ENCODE peak calls at places on chromosomes 12 and 14, in eight cellular contexts. B is right atrium auricular region; H is naive thymus-derived CD4-positive, alpha-beta T cell; Z is fibroblast of lung; O is mesenchymal stem cell; L is gastrocnemius medialis; Q is tibial artery; Y is pancreas. C is an unnamed sample. For H3K9me3, the result is how much of the 10 kb centered on the place peaks cover.

GRCh38 chr12:15186593-15186992 is 34.6 kb downstream of the RERG start:
- DNase-seq in B (no peak), H (no peak), Z (no peak), O (no peak), L (no peak), Q (no peak), Y (no peak), C (no peak)

GRCh38 chr14:44846232-44846824 is 115.4 kb downstream of the KLHL28 start:
- DNase-seq in B (no peak), H (no peak), Z (peak), O (peak), L (no peak), Q (no peak), Y (no peak), C (no peak)

GRCh38 chr12:5230861-5231260 is 187.2 kb downstream of the KCNA5 start:
- DNase-seq in B (no peak), H (no peak), Z (no peak), O (no peak), L (no peak), Q (no peak), Y (no peak), C (no peak)

GRCh38 chr12:32155041-32155440 is 48.4 kb downstream of the BICD1 start:
- DNase-seq in B (no peak), H (no peak), Z (peak), O (no peak), L (no peak), Q (no peak), Y (no peak), C (no peak)

GRCh38 chr14:62694075-62694474 is 351.2 kb downstream of the KCNH5 start:
- DNase-seq in B (no peak), H (no peak), Z (peak), O (peak), L (no peak), Q (no peak), Y (no peak), C (peak)

GRCh38 chr12:123075591-123076171 is 75.2 kb downstream of the PITPNM2 start:
- DNase-seq in B (no peak), H (peak), Z (no peak), O (peak), L (no peak), Q (no peak), Y (no peak), C (no peak)

GRCh38 chr12:53986686-53987180 is 1.8 kb downstream of the HOXC10 start:
- DNase-seq in B (no peak), H (no peak), Z (no peak), O (no peak), L (no peak), Q (no peak), Y (no peak), C (no peak)

GRCh38 chr12:12032260-12032761 is 38.4 kb upstream of the BCL2L14 start:
- DNase-seq in B (peak), H (peak), Z (no peak), O (no peak), L (no peak), Q (no peak), Y (peak), C (no peak)

GRCh38 chr12:132514216-132514820 is 24.4 kb downstream of the FBRSL1 start:
- DNase-seq in B (no peak), H (no peak), Z (no peak), O (no peak), L (no peak), Q (no peak), Y (peak), C (no peak)

GRCh38 chr14:64951724-64952123 is 9.2 kb upstream of the GPX2 start:
- DNase-seq in B (no peak), H (no peak), Z (no peak), O (no peak), L (no peak), Q (peak), Y (no peak), C (no peak)

GRCh38 chr14:34137001-34137400 is 186.1 kb upstream of the EGLN3 start:
- DNase-seq in B (no peak), H (no peak), Z (no peak), O (no peak), L (no peak), Q (no peak), Y (no peak), C (no peak)

GRCh38 chr12:110349521-110350151 is 53.9 kb downstream of the ANAPC7 start:
- DNase-seq in B (no peak), H (peak), Z (no peak), O (no peak), L (no peak), Q (no peak), Y (no peak), C (no peak)

GRCh38 chr12:104658085-104658484 is 201.3 kb downstream of the CHST11 start:
- DNase-seq in B (no peak), H (no peak), Z (no peak), O (no peak), L (no peak), Q (no peak), Y (no peak), C (no peak)

GRCh38 chr12:93060666-93061413 is 131.7 kb upstream of the EEA1 start:
- DNase-seq in B (no peak), H (no peak), Z (peak), O (peak), L (no peak), Q (no peak), Y (no peak), C (no peak)

GRCh38 chr14:89351364-89351957 is 65.6 kb downstream of the FOXN3 start:
- DNase-seq in B (no peak), H (no peak), Z (peak), O (no peak), L (no peak), Q (no peak), Y (peak), C (no peak)

GRCh38 chr14:24307575-24308341 is at the start of gene CIDEB:
- DNase-seq in B (no peak), H (peak), Z (peak), O (peak), L (no peak), Q (no peak), Y (peak), C (peak)

GRCh38 chr12:122995503-122996187 is 15.2 kb downstream of the ARL6IP4 start:
- DNase-seq in B (no peak), H (no peak), Z (no peak), O (no peak), L (peak), Q (peak), Y (no peak), C (no peak)

GRCh38 chr12:104177663-104178501 is 37.7 kb upstream of the TXNRD1 start:
- DNase-seq in B (peak), H (no peak), Z (peak), O (peak), L (peak), Q (peak), Y (peak), C (peak)

GRCh38 chr12:130514149-130514551 is 176.5 kb downstream of the PIWIL1 start:
- DNase-seq in B (no peak), H (no peak), Z (no peak), O (no peak), L (no peak), Q (no peak), Y (no peak), C (no peak)

GRCh38 chr14:64760146-64760755 is 56.0 kb downstream of the PLEKHG3 start:
- DNase-seq in B (no peak), H (peak), Z (peak), O (peak), L (no peak), Q (peak), Y (peak), C (peak)

GRCh38 chr14:41868396-41868795 is 261.7 kb downstream of the LRFN5 start:
- DNase-seq in B (no peak), H (no peak), Z (no peak), O (no peak), L (no peak), Q (no peak), Y (no peak), C (no peak)

GRCh38 chr12:26713885-26714383 is 119.1 kb downstream of the ITPR2 start:
- DNase-seq in B (no peak), H (no peak), Z (no peak), O (no peak), L (no peak), Q (no peak), Y (no peak), C (no peak)

GRCh38 chr12:49098035-49098451 is 3.4 kb upstream of the DHH start:
- DNase-seq in B (no peak), H (peak), Z (peak), O (peak), L (no peak), Q (no peak), Y (peak), C (peak)

GRCh38 chr12:22047495-22047894 is 1.5 kb downstream of the CMAS start:
- DNase-seq in B (no peak), H (no peak), Z (no peak), O (no peak), L (no peak), Q (no peak), Y (no peak), C (no peak)

GRCh38 chr14:59510001-59510400 is 25.7 kb downstream of the JKAMP start:
- DNase-seq in B (no peak), H (no peak), Z (no peak), O (no peak), L (no peak), Q (no peak), Y (no peak), C (no peak)

GRCh38 chr12:53696285-53696654 is 20.4 kb upstream of the ATP5MC2 start:
- DNase-seq in B (peak), H (no peak), Z (peak), O (peak), L (peak), Q (no peak), Y (peak), C (peak)

GRCh38 chr14:101001311-101002069 is 98.0 kb upstream of the RTL1 start:
- DNase-seq in B (no peak), H (no peak), Z (peak), O (no peak), L (no peak), Q (peak), Y (no peak), C (peak)

GRCh38 chr12:11136075-11136474 is 1.6 kb upstream of the TAS2R30 start:
- DNase-seq in B (no peak), H (no peak), Z (no peak), O (no peak), L (no peak), Q (no peak), Y (no peak), C (no peak)

GRCh38 chr14:79186523-79186922 is 1016.4 kb downstream of the NRXN3 start:
- DNase-seq in B (no peak), H (no peak), Z (peak), O (peak), L (no peak), Q (no peak), Y (no peak), C (no peak)

GRCh38 chr12:124399622-124400021 is 104.7 kb downstream of the RFLNA start:
- DNase-seq in B (no peak), H (peak), Z (no peak), O (peak), L (no peak), Q (no peak), Y (no peak), C (no peak)

GRCh38 chr12:105906545-105906944 is 232.2 kb downstream of the NUAK1 start:
- DNase-seq in B (no peak), H (no peak), Z (no peak), O (no peak), L (no peak), Q (no peak), Y (no peak), C (no peak)

GRCh38 chr12:105897311-105897725 is 241.4 kb downstream of the NUAK1 start:
- DNase-seq in B (no peak), H (no peak), Z (no peak), O (no peak), L (no peak), Q (no peak), Y (no peak), C (no peak)

GRCh38 chr14:102993523-102993922 is 63.8 kb downstream of the CDC42BPB start:
- DNase-seq in B (no peak), H (no peak), Z (peak), O (peak), L (no peak), Q (no peak), Y (no peak), C (peak)

GRCh38 chr14:58637040-58637390 is 747 bp upstream of the DACT1 start:
- DNase-seq in B (peak), H (peak), Z (peak), O (peak), L (no peak), Q (peak), Y (no peak), C (peak)

GRCh38 chr14:63727231-63727735 is 582 bp downstream of the SGPP1 start:
- DNase-seq in B (peak), H (no peak), Z (peak), O (peak), L (peak), Q (peak), Y (peak), C (peak)
- H3K9me3 ChIP-seq in B (under half), H (under half), Z (under half), O (under half), L (under half), Q (under half), Y (under half), C (under half)

GRCh38 chr12:460301-461230 is 827 bp downstream of the B4GALNT3 start:
- DNase-seq in B (no peak), H (peak), Z (no peak), O (peak), L (no peak), Q (peak), Y (peak), C (peak)

GRCh38 chr12:459430-460258 is at the start of gene B4GALNT3:
- DNase-seq in B (peak), H (peak), Z (no peak), O (peak), L (no peak), Q (peak), Y (peak), C (peak)

GRCh38 chr12:459050-459429 is 699 bp upstream of the B4GALNT3 start:
- DNase-seq in B (no peak), H (no peak), Z (no peak), O (no peak), L (no peak), Q (no peak), Y (no peak), C (no peak)

GRCh38 chr12:462936-463705 is 3.4 kb downstream of the B4GALNT3 start:
- DNase-seq in B (no peak), H (no peak), Z (no peak), O (no peak), L (no peak), Q (no peak), Y (no peak), C (no peak)

GRCh38 chr12:461425-461824 is 1.7 kb downstream of the B4GALNT3 start:
- DNase-seq in B (no peak), H (no peak), Z (no peak), O (no peak), L (no peak), Q (no peak), Y (no peak), C (no peak)
- H3K4me3 ChIP-seq in B (peak), H (no peak), Z (no peak), O (no peak), L (no peak), Q (peak), Y (no peak), C (no peak)

GRCh38 chr12:34296143-34297041 is 274.1 kb downstream of the ALG10 start:
- DNase-seq in B (no peak), H (no peak), Z (no peak), O (no peak), L (no peak), Q (peak), Y (peak), C (no peak)

GRCh38 chr12:34295366-34296142 is 273.3 kb downstream of the ALG10 start:
- DNase-seq in B (no peak), H (no peak), Z (no peak), O (no peak), L (no peak), Q (peak), Y (peak), C (no peak)

GRCh38 chr12:34298176-34298970 is 276.1 kb downstream of the ALG10 start:
- DNase-seq in B (no peak), H (no peak), Z (no peak), O (no peak), L (no peak), Q (peak), Y (peak), C (no peak)

GRCh38 chr12:34297790-34298164 is 275.5 kb downstream of the ALG10 start:
- DNase-seq in B (no peak), H (no peak), Z (no peak), O (no peak), L (no peak), Q (no peak), Y (peak), C (no peak)

DNA sequence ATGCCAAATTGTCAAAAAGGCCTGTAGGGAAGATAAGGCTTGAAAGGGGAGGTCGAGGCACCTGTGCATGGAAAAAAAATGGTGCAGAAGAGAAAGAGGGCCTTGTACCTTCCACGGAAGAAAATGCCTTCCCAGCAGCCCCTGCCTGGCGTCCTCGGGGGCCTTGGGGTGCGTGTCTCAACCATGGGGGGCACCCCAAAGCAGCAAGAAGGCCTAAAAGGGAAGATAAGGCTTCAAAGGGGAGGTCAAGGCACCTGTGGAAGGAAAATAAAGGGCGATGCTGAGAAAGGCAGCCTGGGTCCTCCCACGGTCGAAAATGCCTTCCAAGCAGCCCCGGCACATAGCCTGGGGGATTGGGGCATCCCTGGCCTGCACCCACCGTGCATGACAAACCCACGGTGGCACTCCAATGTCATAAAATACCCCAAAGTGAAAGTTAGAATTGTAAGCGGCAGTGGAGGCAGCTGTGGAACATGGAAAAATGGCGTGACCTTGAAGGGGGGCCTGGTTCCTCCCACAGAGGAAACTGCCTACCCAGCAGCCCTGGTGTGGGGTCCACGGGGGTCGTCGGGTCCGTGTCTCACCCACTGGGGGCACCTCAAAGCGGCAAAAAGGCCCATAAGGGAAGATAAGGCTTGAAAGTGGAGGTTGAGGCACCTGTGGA is 275.0 kb downstream of the ALG10 start:
- DNase-seq in B (no peak), H (no peak), Z (no peak), O (no peak), L (no peak), Q (peak), Y (peak), C (no peak)
- H3K9me3 ChIP-seq in B (under half), H (half or more), Z (under half), O (under half), L (under half), Q (under half), Y (under half), C (under half)

DNA sequence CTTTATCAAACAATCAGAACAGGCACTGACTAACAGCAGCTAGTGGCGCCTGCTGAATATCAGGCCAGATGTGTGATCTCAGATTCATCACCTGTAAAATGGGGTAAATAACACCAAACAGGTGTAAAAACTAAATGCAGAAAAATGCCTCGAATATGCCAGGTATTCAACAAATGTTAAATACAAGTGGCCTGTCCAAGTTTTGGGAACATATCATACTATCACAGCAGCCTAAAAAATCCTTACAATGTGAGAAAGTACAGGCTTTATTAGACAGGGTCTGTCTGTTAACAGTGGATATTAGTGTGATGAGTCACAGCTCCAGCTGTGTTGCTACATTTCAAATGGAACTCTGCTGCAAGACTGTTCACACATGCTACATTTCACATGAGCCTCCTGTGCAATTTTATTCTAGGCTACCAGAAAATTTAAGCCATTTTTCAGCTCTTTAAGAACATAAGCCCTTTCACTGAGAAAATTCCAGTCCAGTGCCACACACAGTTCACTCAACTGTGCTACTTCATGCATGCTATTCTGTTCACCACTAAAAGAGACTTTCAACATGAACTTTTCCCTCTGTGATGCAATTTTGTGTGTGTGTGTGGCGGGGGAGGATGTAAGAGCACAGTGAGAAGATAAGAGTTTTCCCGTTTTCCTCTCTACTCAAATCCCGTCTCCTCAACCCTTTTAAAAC is 56.7 kb downstream of the MSRB3 start:
- DNase-seq in B (no peak), H (no peak), Z (peak), O (peak), L (no peak), Q (no peak), Y (no peak), C (peak)
- H3K4me3 ChIP-seq in B (no peak), H (no peak), Z (no peak), O (peak), L (no peak), Q (no peak), Y (no peak), C (no peak)

C was measured in MG63.